ENCODE peak calls at places on chromosome 6, in ten cellular contexts. R, L, X, B, K, V, E, U, C and Y are unnamed samples.

GRCh38 chr6:36109092-36109491 is 21.2 kb upstream of the MAPK13 start:
- DNase-seq in E (no peak), L (no peak), B (no peak), V (no peak), K (no peak), C (no peak), U (no peak), R (no peak), X (no peak), Y (no peak)

GRCh38 chr6:163533443-163533842 is 118.9 kb downstream of the QKI start:
- DNase-seq in K (no peak), X (peak), E (no peak), C (peak), L (no peak), B (no peak), V (peak), U (no peak), R (peak), Y (no peak)

GRCh38 chr6:33781105-33781975 is 7.6 kb downstream of the LEMD2 start:
- DNase-seq in E (no peak), L (no peak), B (peak), C (no peak), X (peak), K (peak), U (peak), V (no peak), R (peak), Y (no peak)

GRCh38 chr6:123127807-123128206 is 131.8 kb downstream of the CLVS2 start:
- DNase-seq in E (no peak), K (no peak), B (no peak), V (no peak), U (no peak), R (no peak), X (no peak), C (no peak), L (no peak), Y (no peak)

GRCh38 chr6:70956451-70957283 is at the start of gene B3GAT2:
- DNase-seq in K (peak), L (no peak), C (peak), E (peak), B (peak), V (no peak), U (peak), X (peak), R (no peak), Y (peak)

GRCh38 chr6:23350752-23351453 is 775.1 kb upstream of the NRSN1 start:
- DNase-seq in K (no peak), R (no peak), U (no peak), L (no peak), B (no peak), V (no peak), C (no peak), X (no peak), E (no peak), Y (no peak)

GRCh38 chr6:79574636-79575035 is 37.4 kb upstream of the LCA5 start:
- DNase-seq in E (no peak), C (peak), V (no peak), R (peak), L (no peak), B (peak), K (no peak), X (peak), U (peak), Y (no peak)

GRCh38 chr6:44432726-44433125 is 45.2 kb downstream of the CDC5L start:
- DNase-seq in B (no peak), E (no peak), C (no peak), K (no peak), X (no peak), V (no peak), L (no peak), R (no peak), U (no peak), Y (no peak)

GRCh38 chr6:7229376-7230326 is 83.3 kb downstream of the SSR1 start:
- DNase-seq in L (no peak), R (no peak), X (no peak), C (no peak), B (no peak), E (no peak), K (no peak), U (no peak), V (no peak), Y (no peak)

GRCh38 chr6:33583591-33584155 is 3.6 kb upstream of the BAK1 start:
- DNase-seq in X (no peak), R (no peak), B (peak), C (no peak), K (peak), U (peak), L (no peak), E (no peak), V (no peak), Y (no peak)

GRCh38 chr6:56515081-56515905 is 127.4 kb downstream of the DST start:
- DNase-seq in K (no peak), B (no peak), L (no peak), V (no peak), E (peak), R (no peak), C (no peak), X (no peak), U (no peak), Y (no peak)

GRCh38 chr6:160767019-160767646 is 65.1 kb downstream of the PLG start:
- DNase-seq in R (peak), X (peak), V (peak), U (peak), B (peak), K (peak), L (peak), E (peak), C (peak), Y (peak)

GRCh38 chr6:44920952-44921491 is 407.1 kb upstream of the RUNX2 start:
- DNase-seq in V (no peak), B (no peak), R (no peak), C (no peak), E (no peak), L (no peak), K (no peak), U (no peak), X (no peak), Y (no peak)

GRCh38 chr6:82073484-82073883 is 174.1 kb downstream of the IBTK start:
- DNase-seq in L (no peak), V (no peak), K (no peak), E (no peak), R (no peak), U (no peak), B (no peak), X (no peak), C (no peak), Y (no peak)

GRCh38 chr6:7410801-7411200 is 21.2 kb downstream of the RIOK1 start:
- DNase-seq in C (no peak), B (no peak), V (no peak), L (no peak), E (no peak), X (no peak), U (no peak), K (no peak), R (no peak), Y (no peak)

GRCh38 chr6:166471797-166472260 is 89.1 kb upstream of the MPC1 start:
- DNase-seq in C (no peak), L (no peak), E (no peak), K (no peak), R (no peak), B (no peak), V (no peak), X (no peak), U (peak), Y (no peak)

GRCh38 chr6:6684365-6684833 is 95.9 kb downstream of the LY86 start:
- DNase-seq in V (no peak), B (no peak), E (no peak), R (no peak), U (no peak), K (no peak), C (no peak), X (no peak), L (peak), Y (no peak)

GRCh38 chr6:141752677-141753076 is 380.0 kb upstream of the GJE1 start:
- DNase-seq in V (no peak), C (peak), X (no peak), E (no peak), K (no peak), U (no peak), B (no peak), L (no peak), R (no peak), Y (no peak)

GRCh38 chr6:4906942-4907300 is 96.9 kb downstream of the RPP40 start:
- DNase-seq in L (no peak), C (peak), V (no peak), U (no peak), R (no peak), X (peak), E (no peak), K (no peak), B (no peak), Y (no peak)

GRCh38 chr6:52564856-52565255 is 12.0 kb downstream of the TRAM2 start:
- DNase-seq in U (peak), X (no peak), B (no peak), R (no peak), C (no peak), K (no peak), V (no peak), E (no peak), L (no peak), Y (no peak)

GRCh38 chr6:117267766-117268534 is 2.6 kb downstream of the VGLL2 start:
- DNase-seq in K (peak), R (no peak), E (no peak), C (no peak), L (no peak), X (no peak), B (peak), U (peak), V (no peak), Y (no peak)

GRCh38 chr6:110002676-110003075 is 24.6 kb downstream of the GPR6 start:
- DNase-seq in C (no peak), L (no peak), R (no peak), B (no peak), E (no peak), V (no peak), X (no peak), K (no peak), U (no peak), Y (no peak)

GRCh38 chr6:112038268-112038667 is 15.6 kb upstream of the CCN6 start:
- DNase-seq in X (no peak), U (peak), K (no peak), C (no peak), L (no peak), E (no peak), R (no peak), B (no peak), V (no peak), Y (no peak)

GRCh38 chr6:36615018-36615761 is 21.0 kb downstream of the SRSF3 start:
- DNase-seq in L (peak), V (peak), U (peak), C (peak), E (peak), K (peak), B (peak), R (no peak), X (peak), Y (no peak)